ENCODE peak calls at places on chromosomes 1 and 21, in eight cellular contexts. O, R, E, K, Y, J, F and P are unnamed samples.

GRCh38 chr21:25974937-25975336 is 195.6 kb downstream of the APP start:
- DNase-seq in O (no peak), R (no peak), E (no peak), K (no peak), Y (no peak), J (no peak), F (no peak), P (no peak)

GRCh38 chr1:204363335-204364114 is 3.8 kb upstream of the PLEKHA6 start:
- DNase-seq in O (peak; percentile 78), R (peak; percentile 78), E (peak; percentile 66), K (no peak), Y (peak; percentile 73), J (peak; percentile 54), F (peak; percentile 82), P (no peak)

GRCh38 chr21:45241357-45241756 is 46.3 kb downstream of the POFUT2 start:
- DNase-seq in O (no peak), R (no peak), E (no peak), K (no peak), Y (no peak), J (no peak), F (no peak), P (no peak)

GRCh38 chr1:212207118-212207517 is 78.1 kb upstream of the PPP2R5A start:
- DNase-seq in O (no peak), R (no peak), E (no peak), K (no peak), Y (no peak), J (no peak), F (no peak), P (no peak)

GRCh38 chr1:197360068-197360467 is 92.0 kb downstream of the CRB1 start:
- DNase-seq in O (no peak), R (peak; percentile 26), E (no peak), K (no peak), Y (no peak), J (no peak), F (no peak), P (no peak)

GRCh38 chr1:242435200-242435599 is 89.3 kb downstream of the PLD5 start:
- DNase-seq in O (no peak), R (no peak), E (no peak), K (no peak), Y (no peak), J (no peak), F (no peak), P (no peak)

GRCh38 chr1:197927908-197928665 is 10.9 kb downstream of the LHX9 start:
- DNase-seq in O (no peak), R (no peak), E (no peak), K (no peak), Y (no peak), J (no peak), F (no peak), P (no peak)

GRCh38 chr1:20847619-20848080 is 60.5 kb upstream of the HP1BP3 start:
- DNase-seq in O (no peak), R (peak; percentile 11), E (no peak), K (no peak), Y (no peak), J (peak; percentile 1), F (no peak), P (no peak)

GRCh38 chr1:207810173-207810572 is 58.3 kb downstream of the CD46 start:
- DNase-seq in O (no peak), R (peak; percentile 62), E (no peak), K (no peak), Y (no peak), J (no peak), F (no peak), P (no peak)

GRCh38 chr1:63920154-63921117 is 146.6 kb downstream of the ROR1 start:
- DNase-seq in O (no peak), R (peak; percentile 77), E (no peak), K (no peak), Y (no peak), J (no peak), F (no peak), P (no peak)

GRCh38 chr1:225044258-225044657 is 114.8 kb downstream of the DNAH14 start:
- DNase-seq in O (no peak), R (peak; percentile 75), E (no peak), K (no peak), Y (no peak), J (no peak), F (no peak), P (no peak)

GRCh38 chr1:9573723-9574122 is 15.0 kb upstream of the TMEM201 start:
- DNase-seq in O (no peak), R (peak; percentile 54), E (no peak), K (no peak), Y (no peak), J (no peak), F (no peak), P (no peak)

GRCh38 chr1:221991221-221991620 is 249.3 kb upstream of the DUSP10 start:
- DNase-seq in O (no peak), R (peak; percentile 45), E (no peak), K (no peak), Y (no peak), J (no peak), F (no peak), P (no peak)

GRCh38 chr1:40760984-40761383 is 22.6 kb upstream of the KCNQ4 start:
- DNase-seq in O (no peak), R (no peak), E (no peak), K (no peak), Y (no peak), J (no peak), F (no peak), P (no peak)

GRCh38 chr21:44900559-44901251 is 20.0 kb downstream of the ITGB2 start:
- DNase-seq in O (no peak), R (no peak), E (no peak), K (no peak), Y (no peak), J (no peak), F (no peak), P (no peak)

GRCh38 chr1:12552951-12553921 is 64.8 kb downstream of the DHRS3 start:
- DNase-seq in O (peak; percentile 55), R (no peak), E (peak; percentile 42), K (no peak), Y (no peak), J (no peak), F (no peak), P (no peak)

GRCh38 chr1:220255204-220255603 is 17.0 kb downstream of the RAB3GAP2 start:
- DNase-seq in O (no peak), R (no peak), E (no peak), K (no peak), Y (no peak), J (no peak), F (no peak), P (no peak)

GRCh38 chr1:82348487-82348886 is 547.8 kb downstream of the ADGRL2 start:
- DNase-seq in O (no peak), R (no peak), E (no peak), K (no peak), Y (no peak), J (no peak), F (no peak), P (no peak)

DNA sequence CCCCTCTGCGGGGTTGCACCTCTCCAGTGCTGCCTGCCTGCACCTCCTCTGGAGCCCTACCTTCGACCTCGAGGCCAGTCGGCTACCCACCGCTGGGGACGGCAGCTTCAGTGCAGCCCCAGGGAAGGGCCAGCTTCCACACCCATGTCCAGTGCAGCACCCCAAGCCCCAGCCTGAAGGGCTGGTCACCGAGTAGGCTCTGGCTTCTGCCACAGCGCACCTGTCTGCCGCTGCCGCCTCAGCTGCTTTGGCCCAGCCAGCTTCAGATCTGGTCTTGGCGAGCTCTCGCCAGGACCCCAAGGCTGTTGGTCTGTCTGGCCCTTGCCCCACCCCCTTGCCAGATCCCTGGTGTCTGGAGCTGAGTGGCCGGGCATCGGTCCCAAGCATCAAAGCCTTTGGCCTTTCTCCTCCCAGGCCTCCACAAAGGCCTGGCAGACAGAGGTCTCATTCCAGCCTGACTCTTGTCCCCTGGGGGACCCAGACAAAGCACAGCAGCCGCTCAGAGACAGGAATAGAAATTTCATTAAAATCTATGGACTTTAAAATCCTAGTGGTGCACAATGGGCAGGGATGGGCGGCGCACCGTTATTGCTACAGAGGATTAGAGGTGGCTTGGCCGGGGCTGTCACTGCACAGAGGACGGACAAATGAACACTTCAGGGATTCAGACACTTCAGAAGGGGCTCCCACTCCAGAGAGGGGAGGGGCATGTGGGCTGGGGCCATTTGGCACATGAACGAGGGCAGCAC is 4.8 kb downstream of the CCDC24 start:
- DNase-seq in O (no peak), R (no peak), E (no peak), K (no peak), Y (no peak), J (no peak), F (no peak), P (no peak)
- H3K4me3 ChIP-seq in O (no peak overlapping the region), R (no peak overlapping the region), E (no peak overlapping the region), K (no peak overlapping the region), Y (no peak overlapping the region), J (no peak overlapping the region), F (no peak overlapping the region), P (no peak overlapping the region)

GRCh38 chr1:181140398-181140797 is 51.9 kb downstream of the IER5 start:
- DNase-seq in O (peak; percentile 11), R (no peak), E (no peak), K (no peak), Y (no peak), J (no peak), F (no peak), P (no peak)
- H3K4me1 ChIP-seq in O (peaks cover 28% of the 10 kb centered on the region), R (peaks cover 33% of the 10 kb centered on the region), E (peaks cover 6% of the 10 kb centered on the region), K (peaks cover 29% of the 10 kb centered on the region), Y (peaks cover 24% of the 10 kb centered on the region), J (peaks cover 12% of the 10 kb centered on the region), F (peaks cover 17% of the 10 kb centered on the region), P (peaks cover 43% of the 10 kb centered on the region)

DNA sequence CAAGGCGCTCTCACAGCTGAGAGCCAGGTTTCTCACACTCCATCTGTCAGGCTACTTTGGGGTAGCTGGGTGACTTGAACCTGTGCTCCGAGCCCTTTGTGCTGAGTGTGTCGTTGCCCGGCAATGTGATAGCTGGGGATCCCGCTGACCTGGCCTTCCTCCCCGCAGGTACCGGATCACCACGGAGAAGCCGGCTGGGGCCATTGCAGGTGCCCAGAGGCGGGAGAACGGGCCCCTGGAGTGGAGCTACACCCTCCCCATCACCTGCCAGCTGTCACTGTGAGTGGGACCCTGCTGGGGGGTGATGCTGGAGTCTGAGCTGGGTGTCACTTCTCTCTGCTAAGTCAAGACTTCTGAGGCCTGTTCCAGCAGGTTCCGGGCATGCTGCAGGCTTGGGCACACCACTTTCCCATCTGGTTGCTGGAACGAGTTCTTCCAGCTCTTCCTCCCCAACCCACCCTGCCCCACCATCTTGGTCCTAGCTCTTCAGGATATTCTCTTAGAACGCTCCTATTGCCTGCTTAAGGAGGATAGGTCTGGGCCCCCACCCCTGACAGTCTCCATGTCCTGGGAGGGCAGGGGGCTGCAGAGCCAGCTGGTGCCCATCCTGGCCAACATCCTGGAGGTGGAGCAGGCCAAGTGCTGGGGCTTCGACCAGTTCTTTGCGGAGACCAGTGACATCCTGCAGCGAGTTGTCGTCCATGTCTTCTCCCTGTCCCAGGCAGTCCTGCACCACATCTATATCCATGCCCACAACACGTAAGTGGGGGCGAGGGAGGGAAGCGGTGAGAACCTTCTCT is 7.5 kb downstream of the IKBKE start:
- DNase-seq in O (no peak), R (no peak), E (peak; percentile 49), K (no peak), Y (no peak), J (no peak), F (no peak), P (no peak)
- TF ChIP-seq CTCF in O (no peak), R (no peak), E (no peak), K (no peak), Y (no peak), J (no peak), F (no peak), P (no peak)

DNA sequence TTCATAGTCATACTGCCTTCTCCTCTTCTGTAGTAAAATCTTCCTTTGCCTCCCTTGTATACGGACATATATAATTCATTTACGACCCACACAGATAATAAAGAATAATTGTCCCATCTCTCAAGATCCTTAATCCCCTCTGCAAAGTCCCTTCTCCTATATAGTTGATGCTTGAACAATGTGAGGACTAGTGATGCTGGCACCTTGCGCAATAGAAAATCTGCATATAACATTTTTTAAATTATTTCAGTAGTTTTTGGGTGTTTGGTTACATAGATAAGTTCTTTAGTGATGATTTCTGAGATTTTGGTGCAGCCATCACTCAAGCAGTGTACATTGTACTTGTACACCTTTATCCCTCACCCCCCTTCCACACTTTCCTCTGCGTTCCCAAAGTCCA is 21.0 kb downstream of the DIRAS3 start:
- DNase-seq in O (no peak), R (no peak), E (no peak), K (no peak), Y (no peak), J (no peak), F (no peak), P (no peak)
- H3K4me3 ChIP-seq in O (no peak overlapping the region), R (no peak overlapping the region), E (no peak overlapping the region), K (no peak overlapping the region), Y (no peak overlapping the region), J (no peak overlapping the region), F (no peak overlapping the region), P (no peak overlapping the region)